ENCODE peak calls at places on chromosomes 16 and 17, in nine cellular contexts. One of them, this sample, is unnamed.

GRCh38 chr17:71033336-71033735 is 864.0 kb downstream of the KCNJ2 start:
- DNase-seq in kidney: no peak
- DNase-seq in NCI-H1092 treated with DMSO at 0.1 percent for 48 hours: peak; percentile 62
- DNase-seq in Right ventricle myocardium superior: no peak
- DNase-seq in stomach: no peak
- DNase-seq in WTC11: peak; percentile 19
- DNase-seq in HCEC 1CT: no peak
- DNase-seq in AG09309: no peak
- DNase-seq in left cardiac atrium: no peak
- DNase-seq in this sample: no peak

GRCh38 chr17:67280279-67280678 is 35.3 kb upstream of the HELZ start:
- DNase-seq in Right ventricle myocardium superior: peak; percentile 50
- DNase-seq in HCEC 1CT: no peak
- DNase-seq in NCI-H1092 treated with DMSO at 0.1 percent for 48 hours: peak; percentile 81
- DNase-seq in left cardiac atrium: peak; percentile 28
- DNase-seq in stomach: no peak
- DNase-seq in AG09309: no peak
- DNase-seq in kidney: peak; percentile 22
- DNase-seq in WTC11: no peak
- DNase-seq in this sample: no peak

GRCh38 chr17:54839022-54839806 is 61.4 kb upstream of the TOM1L1 start:
- DNase-seq in NCI-H1092 treated with DMSO at 0.1 percent for 48 hours: no peak
- DNase-seq in HCEC 1CT: no peak
- DNase-seq in AG09309: no peak
- DNase-seq in kidney: no peak
- DNase-seq in left cardiac atrium: no peak
- DNase-seq in Right ventricle myocardium superior: no peak
- DNase-seq in stomach: no peak
- DNase-seq in WTC11: no peak
- DNase-seq in this sample: no peak

GRCh38 chr16:88368994-88369393 is 13.8 kb upstream of the ZNF469 start:
- DNase-seq in kidney: peak; percentile 29
- DNase-seq in Right ventricle myocardium superior: peak; percentile 2
- DNase-seq in NCI-H1092 treated with DMSO at 0.1 percent for 48 hours: no peak
- DNase-seq in HCEC 1CT: no peak
- DNase-seq in left cardiac atrium: peak; percentile 5
- DNase-seq in AG09309: no peak
- DNase-seq in stomach: no peak
- DNase-seq in WTC11: peak; percentile 6
- DNase-seq in this sample: no peak

GRCh38 chr17:13671771-13672170 is 70.0 kb upstream of the HS3ST3A1 start:
- DNase-seq in Right ventricle myocardium superior: no peak
- DNase-seq in left cardiac atrium: no peak
- DNase-seq in stomach: no peak
- DNase-seq in NCI-H1092 treated with DMSO at 0.1 percent for 48 hours: no peak
- DNase-seq in HCEC 1CT: no peak
- DNase-seq in AG09309: no peak
- DNase-seq in WTC11: peak; percentile 20
- DNase-seq in kidney: no peak
- DNase-seq in this sample: peak; percentile 65

GRCh38 chr16:73232555-73233422 is 184.9 kb upstream of the ZFHX3 start:
- DNase-seq in WTC11: no peak
- DNase-seq in NCI-H1092 treated with DMSO at 0.1 percent for 48 hours: no peak
- DNase-seq in stomach: no peak
- DNase-seq in Right ventricle myocardium superior: peak; percentile 34
- DNase-seq in kidney: no peak
- DNase-seq in left cardiac atrium: peak; percentile 43
- DNase-seq in HCEC 1CT: peak; percentile 85
- DNase-seq in AG09309: peak; percentile 74
- DNase-seq in this sample: peak; percentile 66

GRCh38 chr17:1730345-1731193 is 6.1 kb downstream of the WDR81 start:
- DNase-seq in NCI-H1092 treated with DMSO at 0.1 percent for 48 hours: no peak
- DNase-seq in AG09309: no peak
- DNase-seq in stomach: peak; percentile 61
- DNase-seq in WTC11: no peak
- DNase-seq in Right ventricle myocardium superior: peak; percentile 93
- DNase-seq in HCEC 1CT: peak; percentile 82
- DNase-seq in left cardiac atrium: peak; percentile 87
- DNase-seq in kidney: peak; percentile 94
- DNase-seq in this sample: peak; percentile 96

GRCh38 chr16:30356401-30357084 is 1.4 kb upstream of the CD2BP2 start:
- DNase-seq in stomach: no peak
- DNase-seq in left cardiac atrium: no peak
- DNase-seq in Right ventricle myocardium superior: peak; percentile 45
- DNase-seq in NCI-H1092 treated with DMSO at 0.1 percent for 48 hours: peak; percentile 16
- DNase-seq in AG09309: no peak
- DNase-seq in HCEC 1CT: no peak
- DNase-seq in WTC11: no peak
- DNase-seq in kidney: peak; percentile 70
- DNase-seq in this sample: peak; percentile 74

GRCh38 chr17:3029213-3029913 is 34.0 kb downstream of the OR1D5 start:
- DNase-seq in left cardiac atrium: peak; percentile 70
- DNase-seq in Right ventricle myocardium superior: peak; percentile 76
- DNase-seq in kidney: peak; percentile 31
- DNase-seq in NCI-H1092 treated with DMSO at 0.1 percent for 48 hours: peak; percentile 66
- DNase-seq in stomach: no peak
- DNase-seq in HCEC 1CT: no peak
- DNase-seq in WTC11: no peak
- DNase-seq in AG09309: no peak
- DNase-seq in this sample: no peak

GRCh38 chr17:56038136-56038535 is 115.1 kb upstream of the ANKFN1 start:
- DNase-seq in NCI-H1092 treated with DMSO at 0.1 percent for 48 hours: no peak
- DNase-seq in Right ventricle myocardium superior: no peak
- DNase-seq in kidney: no peak
- DNase-seq in AG09309: no peak
- DNase-seq in stomach: no peak
- DNase-seq in WTC11: no peak
- DNase-seq in left cardiac atrium: no peak
- DNase-seq in HCEC 1CT: no peak
- DNase-seq in this sample: no peak

GRCh38 chr16:12062343-12063003 is 85.9 kb downstream of the SNX29 start:
- DNase-seq in WTC11: no peak
- DNase-seq in NCI-H1092 treated with DMSO at 0.1 percent for 48 hours: no peak
- DNase-seq in HCEC 1CT: peak; percentile 94
- DNase-seq in left cardiac atrium: peak; percentile 92
- DNase-seq in kidney: peak; percentile 93
- DNase-seq in stomach: peak; percentile 54
- DNase-seq in AG09309: peak; percentile 86
- DNase-seq in Right ventricle myocardium superior: peak; percentile 90
- DNase-seq in this sample: peak; percentile 95

GRCh38 chr16:88934066-88934667 is 42.8 kb downstream of the CBFA2T3 start:
- DNase-seq in stomach: no peak
- DNase-seq in AG09309: no peak
- DNase-seq in HCEC 1CT: no peak
- DNase-seq in kidney: no peak
- DNase-seq in left cardiac atrium: no peak
- DNase-seq in WTC11: no peak
- DNase-seq in Right ventricle myocardium superior: no peak
- DNase-seq in NCI-H1092 treated with DMSO at 0.1 percent for 48 hours: no peak
- DNase-seq in this sample: no peak

GRCh38 chr16:2388875-2389433 is 40.3 kb upstream of the CCNF start:
- DNase-seq in HCEC 1CT: peak; percentile 47
- DNase-seq in left cardiac atrium: no peak
- DNase-seq in kidney: no peak
- DNase-seq in WTC11: no peak
- DNase-seq in NCI-H1092 treated with DMSO at 0.1 percent for 48 hours: peak; percentile 79
- DNase-seq in AG09309: no peak
- DNase-seq in Right ventricle myocardium superior: no peak
- DNase-seq in stomach: peak; percentile 84
- DNase-seq in this sample: peak; percentile 86

This sample was measured in osteoblast.